ENCODE peak calls at places on chromosomes 7 and 10, in nine cellular contexts. K is cardiac muscle cell, N is right lobe of liver, C is adrenal gland, A is trophoblast cell, I is heart left ventricle, D is colonic mucosa, W is H9, E is A549. U is an unnamed sample. For H3K4me1, the result is how much of the 10 kb centered on the place peaks cover.

GRCh38 chr10:104323721-104324686 is 14.3 kb downstream of the ITPRIP start:
- DNase-seq in C (no peak), E (no peak), A (no peak), D (no peak), W (no peak), I (no peak), K (no peak), N (peak), U (peak)

GRCh38 chr7:146375155-146375554 is 258.6 kb downstream of the CNTNAP2 start:
- DNase-seq in K (no peak), E (no peak), A (no peak), D (no peak), W (no peak), C (no peak), I (no peak), N (no peak), U (no peak)

GRCh38 chr10:73131295-73131694 is 21.0 kb downstream of the NUDT13 start:
- DNase-seq in C (no peak), W (no peak), N (no peak), D (no peak), E (no peak), I (no peak), K (no peak), A (no peak), U (no peak)

GRCh38 chr7:39754326-39755120 is 131.2 kb downstream of the RALA start:
- DNase-seq in E (no peak), K (no peak), C (no peak), W (peak), I (no peak), N (no peak), A (no peak), D (no peak), U (no peak)

GRCh38 chr10:133400624-133401424 is 6.9 kb downstream of the MTG1 start:
- DNase-seq in W (no peak), A (no peak), I (no peak), D (no peak), K (no peak), E (no peak), N (peak), C (peak), U (peak)

GRCh38 chr10:75111367-75111905 is at the start of gene SAMD8:
- DNase-seq in N (peak), C (peak), D (peak), E (peak), I (peak), K (peak), W (no peak), A (peak), U (peak)

GRCh38 chr10:113381906-113382562 is 170.8 kb upstream of the HABP2 start:
- DNase-seq in E (no peak), I (no peak), N (no peak), C (peak), W (no peak), D (no peak), K (no peak), A (no peak), U (no peak)

GRCh38 chr10:29329420-29329819 is 40.5 kb downstream of the LYZL1 start:
- DNase-seq in N (no peak), K (no peak), E (no peak), A (no peak), D (no peak), W (no peak), I (no peak), C (no peak), U (no peak)

GRCh38 chr7:127900735-127901685 is 130.2 kb downstream of the LRRC4 start:
- DNase-seq in K (no peak), W (peak), N (no peak), A (no peak), I (no peak), E (no peak), C (no peak), D (no peak), U (no peak)

GRCh38 chr10:86439544-86439943 is 72.9 kb upstream of the GRID1 start:
- DNase-seq in C (peak), W (no peak), D (peak), N (peak), I (no peak), A (peak), K (peak), E (peak), U (peak)

GRCh38 chr10:24873281-24873683 is 79.1 kb downstream of the PRTFDC1 start:
- DNase-seq in K (no peak), A (peak), E (peak), D (no peak), I (no peak), C (peak), W (no peak), N (no peak), U (no peak)

GRCh38 chr10:46240684-46241565 is 45.9 kb upstream of the ANTXRL start:
- DNase-seq in A (no peak), N (no peak), I (no peak), C (no peak), K (no peak), E (no peak), D (peak), W (peak), U (no peak)

GRCh38 chr10:33547976-33548375 is 213.5 kb upstream of the NRP1 start:
- DNase-seq in D (no peak), N (no peak), A (no peak), W (no peak), K (no peak), C (no peak), E (no peak), I (no peak), U (no peak)

GRCh38 chr7:106572394-106573124 is 88.4 kb downstream of the CCDC71L start:
- DNase-seq in C (no peak), E (no peak), I (no peak), W (no peak), D (no peak), K (no peak), A (no peak), N (no peak), U (no peak)

GRCh38 chr10:105540381-105540780 is 899.3 kb downstream of the SORCS3 start:
- DNase-seq in D (no peak), A (no peak), I (no peak), W (no peak), E (no peak), C (no peak), K (no peak), N (no peak), U (no peak)

GRCh38 chr7:36589391-36589790 is 134.9 kb downstream of the AOAH start:
- DNase-seq in D (no peak), A (no peak), W (no peak), C (no peak), K (no peak), I (no peak), N (no peak), E (no peak), U (no peak)

GRCh38 chr7:103101543-103101942 is 26.6 kb downstream of the ARMC10 start:
- DNase-seq in C (no peak), D (no peak), E (no peak), N (no peak), I (no peak), A (no peak), W (no peak), K (no peak), U (no peak)

GRCh38 chr7:141042222-141043193 is 27.8 kb upstream of the MRPS33 start:
- DNase-seq in K (no peak), E (peak), D (no peak), W (no peak), I (no peak), A (peak), C (no peak), N (no peak), U (no peak)

GRCh38 chr10:23341004-23341403 is 3.6 kb downstream of the C10orf67 start:
- DNase-seq in C (no peak), W (no peak), N (no peak), K (no peak), A (no peak), D (no peak), E (no peak), I (no peak), U (no peak)

GRCh38 chr7:30453859-30454258 is 24.7 kb downstream of the NOD1 start:
- DNase-seq in C (no peak), I (no peak), A (no peak), E (no peak), K (no peak), W (no peak), N (no peak), D (no peak), U (peak)

GRCh38 chr10:34955391-34955790 is 134.8 kb downstream of the CUL2 start:
- DNase-seq in I (no peak), D (no peak), K (no peak), N (no peak), C (no peak), A (no peak), W (no peak), E (no peak), U (no peak)

GRCh38 chr10:90987383-90987782 is 66.5 kb upstream of the ANKRD1 start:
- DNase-seq in D (no peak), E (no peak), C (no peak), I (no peak), K (no peak), N (no peak), W (no peak), A (no peak), U (no peak)

GRCh38 chr7:17588730-17589129 is 290.3 kb downstream of the AHR start:
- DNase-seq in E (no peak), K (no peak), D (no peak), C (no peak), I (no peak), N (no peak), A (no peak), W (no peak), U (no peak)

GRCh38 chr7:143882020-143882610 is 19.9 kb downstream of the TCAF1 start:
- DNase-seq in N (peak), C (peak), D (peak), E (no peak), K (peak), I (peak), A (no peak), W (peak), U (peak)

GRCh38 chr10:14235511-14235910 is 95.2 kb downstream of the FRMD4A start:
- DNase-seq in W (no peak), D (no peak), K (no peak), N (no peak), A (no peak), C (no peak), E (no peak), I (no peak), U (no peak)

GRCh38 chr10:36366843-36367242 is 724.7 kb upstream of the FZD8 start:
- DNase-seq in N (no peak), A (no peak), E (no peak), D (no peak), I (no peak), K (no peak), W (no peak), C (no peak), U (no peak)

GRCh38 chr7:80604436-80604835 is 34.0 kb upstream of the CD36 start:
- DNase-seq in E (no peak), I (no peak), W (no peak), D (no peak), A (peak), K (no peak), N (no peak), C (no peak), U (no peak)

GRCh38 chr7:47228386-47229014 is 353.4 kb downstream of the TNS3 start:
- DNase-seq in W (peak), C (no peak), K (no peak), E (peak), N (no peak), A (no peak), I (no peak), D (peak), U (no peak)

DNA sequence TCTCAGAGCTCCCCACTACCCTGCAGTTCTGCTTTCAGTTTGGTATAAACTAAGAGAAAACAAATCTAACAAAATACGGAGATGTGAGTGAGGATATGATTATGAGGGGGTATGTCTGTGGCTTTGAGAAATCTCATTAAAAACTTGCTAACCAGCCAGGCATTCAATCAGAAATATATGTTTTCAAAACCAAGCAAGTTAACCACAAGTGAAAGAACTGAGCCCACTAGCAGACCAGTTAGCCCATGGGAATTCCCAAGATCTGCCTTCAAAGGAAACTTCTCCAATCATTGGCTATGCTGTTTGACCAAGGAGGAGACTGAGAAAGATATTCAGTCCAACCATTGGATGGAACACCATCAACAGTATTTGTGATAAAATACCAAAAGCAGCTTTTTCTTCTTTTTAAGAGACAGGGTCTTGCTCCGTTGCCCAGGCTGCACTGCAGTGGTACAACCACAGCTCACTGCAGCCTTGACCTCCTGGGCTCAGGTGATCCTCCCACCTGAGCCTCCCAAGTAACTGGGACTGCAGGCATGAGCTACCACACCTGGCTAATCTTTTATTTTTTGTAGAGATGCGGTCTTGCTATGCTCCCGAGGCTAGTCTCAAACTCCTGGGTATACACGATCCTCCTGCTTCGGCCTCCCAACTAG is 41.2 kb downstream of the FGFR2 start:
- DNase-seq in K (no peak), N (no peak), W (no peak), E (no peak), I (no peak), C (no peak), A (no peak), D (no peak), U (no peak)
- H3K4me1 ChIP-seq in K (under half), N (under half), W (under half), E (under half), I (under half), C (under half), A (under half), D (under half), U (under half)

GRCh38 chr10:69696073-69696731 is 66.2 kb downstream of the FAM241B start:
- DNase-seq in E (peak), I (no peak), K (peak), D (no peak), W (peak), A (peak), N (no peak), C (peak), U (peak)

GRCh38 chr10:69693886-69694285 is 63.8 kb downstream of the FAM241B start:
- DNase-seq in C (no peak), K (no peak), A (no peak), W (no peak), N (no peak), I (no peak), D (no peak), E (no peak), U (peak)

GRCh38 chr10:69692891-69693290 is 62.8 kb downstream of the FAM241B start:
- DNase-seq in N (no peak), E (no peak), C (no peak), W (no peak), I (no peak), K (no peak), D (no peak), A (no peak), U (no peak)

GRCh38 chr10:69697006-69697405 is 67.0 kb downstream of the FAM241B start:
- DNase-seq in N (no peak), I (no peak), A (peak), E (no peak), W (no peak), K (no peak), D (no peak), C (no peak), U (no peak)
- H3K4me1 ChIP-seq in N (under half), I (under half), A (under half), E (under half), W (under half), K (under half), D (under half), C (under half), U (under half)

GRCh38 chr7:50272808-50273207 is 31.7 kb upstream of the IKZF1 start:
- DNase-seq in C (no peak), W (no peak), E (no peak), D (no peak), I (no peak), N (no peak), A (no peak), K (no peak), U (no peak)
- H3K4me1 ChIP-seq in C (under half), W (under half), E (under half), D (under half), I (under half), N (under half), A (under half), K (under half), U (under half)

GRCh38 chr7:2106506-2106905 is 126.2 kb downstream of the MAD1L1 start:
- DNase-seq in W (no peak), K (no peak), I (no peak), E (no peak), D (no peak), C (no peak), A (no peak), N (no peak), U (no peak)

GRCh38 chr7:2105917-2106316 is 126.8 kb downstream of the MAD1L1 start:
- DNase-seq in K (no peak), C (no peak), D (no peak), N (no peak), W (peak), I (no peak), E (no peak), A (no peak), U (no peak)

GRCh38 chr7:2104716-2105115 is 128.0 kb downstream of the MAD1L1 start:
- DNase-seq in D (no peak), K (no peak), E (no peak), C (no peak), I (no peak), N (no peak), W (no peak), A (no peak), U (no peak)

GRCh38 chr7:2104107-2104710 is 128.5 kb downstream of the MAD1L1 start:
- DNase-seq in E (peak), N (peak), D (peak), W (peak), A (peak), K (peak), C (peak), I (peak), U (peak)

DNA sequence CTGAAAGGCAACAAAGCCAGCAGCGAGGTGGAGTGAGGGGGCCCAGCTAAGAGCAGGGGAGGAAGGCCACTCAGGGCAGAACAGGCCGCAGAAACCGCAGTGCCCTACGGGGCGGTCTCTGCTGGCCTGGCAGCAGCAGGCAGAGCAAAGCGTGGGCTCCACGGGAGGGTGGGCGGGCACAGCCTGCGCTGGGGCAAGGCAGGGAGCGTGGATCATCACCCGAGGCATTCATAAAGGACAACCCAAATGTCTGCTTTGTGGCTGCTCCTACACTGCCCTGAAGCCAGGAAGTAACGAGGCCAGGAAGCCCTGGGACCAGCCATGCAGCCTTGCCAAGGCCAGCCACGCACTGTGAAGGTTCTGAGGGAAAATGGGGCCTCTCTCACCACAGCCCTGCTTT is 127.5 kb downstream of the MAD1L1 start:
- DNase-seq in A (no peak), I (no peak), E (no peak), D (no peak), K (no peak), C (no peak), N (no peak), W (no peak), U (no peak)
- H3K4me1 ChIP-seq in A (under half), I (under half), E (under half), D (under half), K (under half), C (under half), N (under half), W (under half), U (under half)

DNA sequence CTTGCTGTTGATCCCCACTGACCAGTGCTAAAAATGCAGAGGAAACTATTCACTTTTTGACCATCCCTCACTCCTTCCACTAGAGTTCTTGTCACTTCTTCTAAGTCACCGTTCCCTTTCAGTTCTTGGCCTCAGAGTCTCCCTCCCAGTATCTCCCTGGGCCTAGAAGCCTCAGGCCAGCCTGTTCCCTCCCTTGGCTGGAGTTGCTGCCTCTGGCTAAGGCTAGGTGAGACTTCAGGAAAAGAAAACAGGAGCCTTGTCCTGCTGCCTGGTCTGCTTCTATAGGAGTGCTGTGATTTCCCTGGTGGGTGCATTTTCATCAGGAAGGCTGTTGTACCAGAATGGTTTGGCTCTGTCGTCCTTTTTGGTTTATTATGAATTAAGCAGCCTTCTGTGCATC is 233.6 kb upstream of the FZD1 start:
- DNase-seq in D (no peak), E (no peak), K (no peak), C (no peak), A (no peak), I (peak), W (no peak), N (no peak), U (no peak)
- H3K4me1 ChIP-seq in D (under half), E (under half), K (under half), C (under half), A (under half), I (under half), W (under half), N (under half), U (under half)